ENCODE peak calls at places on chromosomes 12 and 14, in ten cellular contexts. R, B, A, E, Q, N, K, D, Y and W are unnamed samples.
A peak's percentile ranks its signal among the peaks of the same experiment; 100 is the strongest.

GRCh38 chr12:83805137-83805818 is 1107.3 kb downstream of the SLC6A15 start:
- DNase-seq in E (no peak), Q (no peak), R (no peak), N (no peak), D (no peak), B (no peak), Y (no peak), A (no peak), K (no peak), W (no peak)

GRCh38 chr12:46388427-46388992 is 15.9 kb upstream of the SLC38A2 start:
- DNase-seq in K (no peak), Q (no peak), B (no peak), R (peak; percentile 86), A (no peak), E (peak; percentile 71), N (no peak), D (no peak), Y (no peak), W (no peak)

GRCh38 chr12:48045061-48045846 is 41.0 kb upstream of the COL2A1 start:
- DNase-seq in R (no peak), A (no peak), N (no peak), B (no peak), D (no peak), Y (no peak), E (no peak), Q (no peak), K (no peak), W (no peak)

GRCh38 chr12:92396647-92397258 is 251.1 kb upstream of the BTG1 start:
- DNase-seq in Q (no peak), E (peak; percentile 58), R (no peak), K (no peak), D (no peak), B (no peak), A (no peak), N (no peak), Y (no peak), W (no peak)

GRCh38 chr14:100443643-100444042 is 120.5 kb downstream of the SLC25A47 start:
- DNase-seq in D (no peak), R (no peak), Q (no peak), Y (no peak), K (no peak), B (no peak), A (no peak), E (peak; percentile 41), N (no peak), W (no peak)

GRCh38 chr12:79911889-79912656 is 22.8 kb downstream of the PPP1R12A start:
- DNase-seq in N (no peak), K (no peak), B (no peak), Q (no peak), D (no peak), R (no peak), A (no peak), E (peak; percentile 59), Y (no peak), W (no peak)

GRCh38 chr12:94140556-94140955 is 7.8 kb upstream of the PLXNC1 start:
- DNase-seq in Y (peak; percentile 19), E (peak; percentile 10), N (no peak), A (no peak), D (peak; percentile 47), B (peak; percentile 28), K (no peak), Q (no peak), R (peak; percentile 59), W (no peak)

GRCh38 chr12:15532364-15532977 is 210.2 kb downstream of the PTPRO start:
- DNase-seq in B (no peak), A (peak; percentile 32), Q (no peak), K (peak; percentile 18), E (peak; percentile 77), Y (peak; percentile 30), N (no peak), R (peak; percentile 72), D (peak; percentile 66), W (no peak)

GRCh38 chr14:102984336-102985102 is 62.1 kb downstream of the AMN start:
- DNase-seq in N (no peak), B (no peak), D (no peak), R (no peak), Y (no peak), E (no peak), A (no peak), K (no peak), Q (no peak), W (no peak)

GRCh38 chr14:102991376-102991775 is 66.0 kb downstream of the CDC42BPB start:
- DNase-seq in D (no peak), N (no peak), Y (no peak), B (no peak), E (peak; percentile 29), R (no peak), K (no peak), A (no peak), Q (no peak), W (no peak)

GRCh38 chr14:102986810-102987579 is 64.5 kb downstream of the AMN start:
- DNase-seq in A (no peak), E (peak; percentile 90), R (no peak), D (no peak), Y (no peak), B (no peak), N (no peak), K (no peak), Q (no peak), W (no peak)

GRCh38 chr14:102985665-102986064 is 63.2 kb downstream of the AMN start:
- DNase-seq in A (no peak), N (no peak), Y (no peak), K (no peak), D (no peak), E (no peak), B (no peak), R (no peak), Q (no peak), W (no peak)

GRCh38 chr14:102988054-102988453 is 65.6 kb downstream of the AMN start:
- DNase-seq in E (no peak), Y (no peak), B (no peak), R (no peak), N (no peak), K (no peak), A (no peak), D (no peak), Q (no peak), W (no peak)
- H3K27ac ChIP-seq in E (no peak overlapping the region), Y (no peak overlapping the region), B (no peak overlapping the region), R (no peak overlapping the region), N (no peak overlapping the region), K (no peak overlapping the region), A (no peak overlapping the region), D (no peak overlapping the region), Q (no peak overlapping the region), W (peak overlapping the region; percentile 53)

GRCh38 chr14:35854696-35855270 is 28.6 kb downstream of the BRMS1L start:
- DNase-seq in N (no peak), E (no peak), D (no peak), Q (no peak), A (no peak), K (no peak), Y (no peak), R (peak; percentile 16), B (no peak), W (no peak)

GRCh38 chr14:35849122-35849521 is 23.0 kb downstream of the BRMS1L start:
- DNase-seq in Q (no peak), D (no peak), R (no peak), N (no peak), B (no peak), Y (no peak), A (no peak), E (no peak), K (no peak), W (no peak)

GRCh38 chr14:35855886-35856481 is 29.8 kb downstream of the BRMS1L start:
- DNase-seq in E (no peak), A (no peak), Y (no peak), R (peak; percentile 93), K (no peak), Q (no peak), N (no peak), B (no peak), D (no peak), W (no peak)

GRCh38 chr14:35851823-35852222 is 25.7 kb downstream of the BRMS1L start:
- DNase-seq in N (no peak), D (no peak), K (no peak), Y (no peak), A (no peak), E (no peak), Q (no peak), B (no peak), R (no peak), W (no peak)

DNA sequence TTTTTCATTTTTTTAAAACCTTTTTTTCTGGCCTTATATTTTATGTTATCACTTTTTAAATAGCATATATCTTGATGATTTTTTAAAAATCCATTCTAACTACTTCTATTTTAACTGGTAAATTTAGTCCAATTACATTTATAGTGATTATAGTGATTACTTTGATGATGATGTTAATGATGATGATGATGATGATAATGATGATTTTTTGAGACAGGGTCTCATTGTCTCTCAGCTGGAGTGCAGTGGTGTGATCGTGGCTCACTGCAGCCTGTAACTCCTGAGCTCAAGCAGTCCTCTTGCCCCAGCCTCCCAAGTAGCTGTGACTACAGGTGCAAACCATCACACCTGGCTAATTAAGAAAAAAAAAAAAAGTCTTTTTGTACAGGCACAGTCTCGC is 27.1 kb downstream of the BRMS1L start:
- DNase-seq in E (no peak), Y (no peak), Q (no peak), D (no peak), R (no peak), K (no peak), A (no peak), N (no peak), B (no peak), W (no peak)
- H3K27ac ChIP-seq in E (no peak overlapping the region), Y (no peak overlapping the region), Q (no peak overlapping the region), D (no peak overlapping the region), R (no peak overlapping the region), K (no peak overlapping the region), A (no peak overlapping the region), N (no peak overlapping the region), B (no peak overlapping the region), W (no peak overlapping the region)

GRCh38 chr12:20524113-20524512 is 155.8 kb downstream of the PDE3A start:
- DNase-seq in A (no peak), R (no peak), N (no peak), B (no peak), E (no peak), K (no peak), Y (no peak), Q (no peak), D (no peak), W (no peak)
- H3K27ac ChIP-seq in A (no peak overlapping the region), R (no peak overlapping the region), N (no peak overlapping the region), B (no peak overlapping the region), E (peak overlapping the region; percentile 55), K (no peak overlapping the region), Y (no peak overlapping the region), Q (no peak overlapping the region), D (no peak overlapping the region), W (no peak overlapping the region)

GRCh38 chr12:468671-469389 is 9.1 kb downstream of the B4GALNT3 start:
- DNase-seq in B (peak; percentile 61), N (no peak), D (no peak), E (peak; percentile 26), R (no peak), Q (no peak), A (no peak), Y (no peak), K (no peak), W (no peak)

GRCh38 chr12:467591-467990 is 7.9 kb downstream of the B4GALNT3 start:
- DNase-seq in K (no peak), E (no peak), Q (no peak), R (no peak), A (no peak), B (no peak), D (no peak), N (no peak), Y (no peak), W (no peak)

GRCh38 chr12:464484-465267 is 4.9 kb downstream of the B4GALNT3 start:
- DNase-seq in Y (no peak), A (no peak), D (no peak), K (no peak), N (peak; percentile 54), B (peak; percentile 71), E (no peak), R (no peak), Q (peak; percentile 55), W (no peak)

GRCh38 chr12:466762-467161 is 7.0 kb downstream of the B4GALNT3 start:
- DNase-seq in Q (no peak), A (no peak), K (no peak), N (no peak), Y (no peak), D (no peak), B (no peak), R (peak; percentile 8), E (no peak), W (no peak)

DNA sequence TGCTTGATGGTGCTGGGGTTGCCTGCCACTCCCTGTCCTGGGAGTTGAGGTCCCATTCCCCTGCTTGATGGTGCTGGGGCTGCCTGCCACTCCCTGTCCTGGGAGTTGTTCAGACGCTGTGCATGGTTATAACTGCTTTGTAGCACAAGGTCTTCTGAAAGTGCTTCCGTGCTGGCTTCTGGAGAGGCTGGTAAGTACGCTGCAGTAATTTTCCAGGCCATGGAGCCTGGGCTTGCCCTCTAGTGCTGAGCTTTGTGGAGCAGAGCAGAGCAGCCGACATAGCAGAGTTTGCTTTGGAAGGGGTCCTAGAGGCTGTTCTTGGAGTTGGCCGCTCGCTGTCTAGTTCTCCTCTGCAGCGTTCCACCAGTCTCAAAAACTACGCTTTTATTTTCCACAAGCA is 6.3 kb downstream of the B4GALNT3 start:
- DNase-seq in Y (no peak), K (no peak), N (no peak), Q (peak; percentile 50), R (no peak), D (no peak), A (no peak), E (no peak), B (peak; percentile 81), W (no peak)
- H3K27ac ChIP-seq in Y (no peak overlapping the region), K (no peak overlapping the region), N (peak overlapping the region; percentile 69), Q (peak overlapping the region; percentile 70), R (no peak overlapping the region), D (no peak overlapping the region), A (no peak overlapping the region), E (no peak overlapping the region), B (peak overlapping the region; percentile 85), W (no peak overlapping the region)